ENCODE peak calls at places on chromosome 11, in six cellular contexts. T is CD8-positive, alpha-beta T cell; K is colonic mucosa; J is activated CD4-positive, alpha-beta T cell treated with anti-CD3 and anti-CD28 coated beads, Interleukin-2, amount 10 ng/mL, durations not matched to agents 7 days and 5 days; I is T-cell; H is stimulated activated naive CD4-positive, alpha-beta T cell. U is an unnamed sample.

GRCh38 chr11:36195496-36196346 is 93.5 kb downstream of the COMMD9 start:
- DNase-seq in T (no peak), K (no peak), J (no peak), I (no peak), H (no peak), U (no peak)

GRCh38 chr11:112159098-112159761 is 4.7 kb downstream of the IL18 start:
- DNase-seq in T (no peak), K (no peak), J (no peak), I (no peak), H (no peak), U (no peak)

GRCh38 chr11:123570939-123571590 is 83.4 kb downstream of the SCN3B start:
- DNase-seq in T (no peak), K (no peak), J (no peak), I (no peak), H (no peak), U (no peak)

GRCh38 chr11:110131386-110132123 is 38.4 kb downstream of the ZC3H12C start:
- DNase-seq in T (no peak), K (no peak), J (no peak), I (no peak), H (no peak), U (no peak)

GRCh38 chr11:30487200-30487898 is 98.8 kb downstream of the MPPED2 start:
- DNase-seq in T (no peak), K (no peak), J (no peak), I (no peak), H (no peak), U (no peak)

GRCh38 chr11:83389975-83390374 is 103.8 kb upstream of the CCDC90B start:
- DNase-seq in T (no peak), K (no peak), J (no peak), I (no peak), H (no peak), U (no peak)

GRCh38 chr11:119797736-119798135 is 68.7 kb upstream of the NECTIN1 start:
- DNase-seq in T (no peak), K (no peak), J (no peak), I (no peak), H (no peak), U (no peak)

GRCh38 chr11:34381775-34382174 is 24.0 kb upstream of the ABTB2 start:
- DNase-seq in T (no peak), K (no peak), J (no peak), I (no peak), H (no peak), U (no peak)

GRCh38 chr11:36010010-36010740 is 66.3 kb downstream of the LDLRAD3 start:
- DNase-seq in T (no peak), K (no peak), J (no peak), I (no peak), H (no peak), U (no peak)

GRCh38 chr11:120280566-120281160 is 40.7 kb downstream of the POU2F3 start:
- DNase-seq in T (no peak), K (no peak), J (no peak), I (no peak), H (no peak), U (no peak)

GRCh38 chr11:26599421-26599820 is 27.4 kb upstream of the MUC15 start:
- DNase-seq in T (no peak), K (no peak), J (no peak), I (no peak), H (no peak), U (no peak)

U was measured in stimulated activated CD8-positive, alpha-beta memory T cell treated with anti-CD3 and anti-CD28 coated beads, Interleukin-12 subunit alpha, Interleukin-12 subunit beta, amount 100 ng/mL, for 4 hours.